ENCODE peak calls at places on chromosome 19, in six cellular contexts. G is AG04449, K is fibroblast of mammary gland, Q is foreskin fibroblast, S is sigmoid colon, V is Caco-2. T is an unnamed sample.

GRCh38 chr19:29294343-29294811 is 81.4 kb upstream of the UQCRFS1 start:
- DNase-seq in G (no peak), K (no peak), Q (no peak), S (no peak), V (no peak), T (no peak)

GRCh38 chr19:50046649-50047503 is 21.1 kb downstream of the ZNF473 start:
- DNase-seq in G (no peak), K (no peak), Q (peak), S (peak), V (peak), T (no peak)

GRCh38 chr19:2207991-2208860 is 27.9 kb downstream of the PLEKHJ1 start:
- DNase-seq in G (no peak), K (peak), Q (peak), S (peak), V (peak), T (no peak)

GRCh38 chr19:780935-781334 is 16.3 kb upstream of the PTBP1 start:
- DNase-seq in G (no peak), K (no peak), Q (no peak), S (no peak), V (no peak), T (no peak)

GRCh38 chr19:39449116-39449797 is 3.9 kb downstream of the SUPT5H start:
- DNase-seq in G (no peak), K (no peak), Q (no peak), S (no peak), V (no peak), T (no peak)

GRCh38 chr19:13122275-13122878 is 4.3 kb downstream of the NACC1 start:
- DNase-seq in G (no peak), K (no peak), Q (no peak), S (no peak), V (no peak), T (no peak)

GRCh38 chr19:5891938-5892771 is 11.4 kb downstream of the NDUFA11 start:
- DNase-seq in G (no peak), K (peak), Q (peak), S (no peak), V (peak), T (no peak)

GRCh38 chr19:5896365-5897076 is 7.1 kb downstream of the NDUFA11 start:
- DNase-seq in G (no peak), K (no peak), Q (no peak), S (no peak), V (no peak), T (no peak)

GRCh38 chr19:54201980-54202379 is 1.3 kb downstream of the RPS9 start:
- DNase-seq in G (no peak), K (no peak), Q (no peak), S (no peak), V (no peak), T (no peak)

GRCh38 chr19:47619763-47620162 is 10.8 kb downstream of the BICRA start:
- DNase-seq in G (no peak), K (no peak), Q (no peak), S (no peak), V (peak), T (no peak)

GRCh38 chr19:23526302-23526701 is 131.0 kb upstream of the ZNF91 start:
- DNase-seq in G (no peak), K (no peak), Q (no peak), S (no peak), V (no peak), T (no peak)

GRCh38 chr19:27974082-27974513 is 1238.9 kb downstream of the UQCRFS1 start:
- DNase-seq in G (no peak), K (peak), Q (peak), S (no peak), V (peak), T (peak)

GRCh38 chr19:10043286-10043927 is 30.1 kb downstream of the RDH8 start:
- DNase-seq in G (no peak), K (peak), Q (peak), S (no peak), V (no peak), T (no peak)

GRCh38 chr19:43464089-43464775 is 1.2 kb downstream of the LYPD3 start:
- DNase-seq in G (no peak), K (no peak), Q (no peak), S (no peak), V (peak), T (no peak)

GRCh38 chr19:1171755-1172352 is 2.2 kb downstream of the SBNO2 start:
- DNase-seq in G (no peak), K (no peak), Q (peak), S (peak), V (no peak), T (no peak)

GRCh38 chr19:46288896-46289588 is 7.8 kb upstream of the HIF3A start:
- DNase-seq in G (no peak), K (peak), Q (peak), S (peak), V (no peak), T (no peak)

GRCh38 chr19:17491287-17491686 is 20.2 kb upstream of the PGLS start:
- DNase-seq in G (no peak), K (no peak), Q (peak), S (no peak), V (no peak), T (no peak)

GRCh38 chr19:17500447-17501198 is 10.8 kb upstream of the PGLS start:
- DNase-seq in G (no peak), K (no peak), Q (no peak), S (no peak), V (no peak), T (no peak)

GRCh38 chr19:17496337-17496997 is 15.0 kb upstream of the PGLS start:
- DNase-seq in G (no peak), K (peak), Q (peak), S (peak), V (peak), T (no peak)

GRCh38 chr19:17497149-17497798 is 14.2 kb upstream of the PGLS start:
- DNase-seq in G (no peak), K (no peak), Q (no peak), S (no peak), V (no peak), T (no peak)

DNA sequence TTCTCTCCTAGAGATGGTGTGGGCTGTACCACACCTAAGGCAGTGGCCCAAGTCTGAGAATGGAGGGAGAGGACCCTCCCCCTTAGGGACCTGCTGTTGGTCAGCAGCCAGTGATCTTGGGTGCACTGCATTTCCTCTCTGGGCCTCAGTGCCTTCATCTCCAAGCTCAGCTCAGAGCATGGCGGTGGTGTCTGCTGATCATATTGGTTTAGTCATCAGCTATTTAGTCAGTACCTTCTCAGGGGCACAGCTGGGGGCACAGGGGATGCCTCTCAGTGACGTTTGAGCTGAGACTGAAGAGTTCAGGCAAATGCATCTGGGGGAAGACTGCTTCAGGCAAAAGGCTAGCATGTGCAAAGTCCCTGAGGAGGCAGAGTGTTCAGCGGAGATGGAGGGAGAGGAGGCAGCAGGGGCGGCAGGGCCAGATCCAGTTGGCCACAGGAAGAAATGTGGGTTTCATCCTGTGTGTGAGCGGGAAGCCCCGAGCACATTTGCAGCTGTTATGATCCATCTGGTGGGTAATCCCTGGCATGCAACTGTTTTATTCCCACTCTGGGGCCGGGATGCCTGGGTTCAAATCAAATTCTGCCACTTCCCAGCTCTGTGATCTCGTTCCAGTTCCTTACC is 15.7 kb upstream of the PGLS start:
- DNase-seq in G (no peak), K (no peak), Q (peak), S (no peak), V (no peak), T (no peak)
- TF ChIP-seq CTCF in G (no peak), K (no peak), Q (no peak), S (no peak), V (no peak), T (no peak)

GRCh38 chr19:35715981-35716734 is 1.6 kb upstream of the KMT2B start:
- DNase-seq in G (no peak), K (no peak), Q (peak), S (peak), V (no peak), T (no peak)

GRCh38 chr19:35712910-35713845 is 4.6 kb upstream of the KMT2B start:
- DNase-seq in G (no peak), K (peak), Q (no peak), S (no peak), V (no peak), T (no peak)

GRCh38 chr19:35715355-35715809 is 2.4 kb upstream of the KMT2B start:
- DNase-seq in G (no peak), K (no peak), Q (no peak), S (no peak), V (no peak), T (no peak)

GRCh38 chr19:35713904-35714440 is 3.8 kb upstream of the KMT2B start:
- DNase-seq in G (no peak), K (no peak), Q (no peak), S (no peak), V (no peak), T (no peak)

DNA sequence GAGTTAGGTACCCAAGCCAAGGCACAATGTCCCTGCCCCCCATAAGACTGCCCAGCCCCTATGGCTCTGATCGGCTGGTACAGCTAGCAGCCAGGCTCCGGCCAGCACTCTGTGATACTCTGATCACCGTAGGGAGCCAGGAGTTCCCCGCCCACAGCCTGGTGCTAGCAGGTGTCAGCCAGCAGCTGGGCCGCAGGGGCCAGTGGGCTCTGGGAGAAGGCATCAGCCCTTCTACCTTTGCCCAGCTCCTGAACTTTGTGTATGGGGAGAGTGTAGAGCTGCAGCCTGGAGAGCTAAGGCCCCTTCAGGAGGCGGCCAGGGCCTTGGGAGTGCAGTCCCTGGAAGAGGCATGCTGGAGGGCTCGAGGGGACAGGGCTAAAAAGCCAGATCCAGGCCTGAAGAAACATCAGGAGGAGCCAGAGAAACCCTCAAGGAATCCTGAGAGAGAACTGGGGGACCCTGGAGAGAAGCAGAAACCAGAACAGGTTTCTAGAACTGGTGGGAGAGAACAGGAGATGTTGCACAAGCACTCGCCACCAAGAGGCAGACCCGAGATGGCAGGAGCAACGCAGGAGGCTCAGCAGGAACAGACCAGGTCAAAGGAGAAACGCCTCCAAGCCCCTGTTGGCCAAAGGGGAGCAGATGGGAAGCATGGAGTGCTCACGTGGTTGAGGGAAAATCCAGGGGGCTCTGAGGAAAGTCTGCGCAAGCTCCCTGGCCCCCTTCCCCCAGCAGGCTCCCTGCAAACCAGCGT is 3.0 kb upstream of the KMT2B start:
- DNase-seq in G (no peak), K (no peak), Q (no peak), S (no peak), V (no peak), T (no peak)
- TF ChIP-seq CTCF in G (no peak), K (no peak), Q (no peak), S (no peak), V (no peak), T (no peak)

GRCh38 chr19:37886571-37886970 is 19.8 kb downstream of the WDR87 start:
- DNase-seq in G (no peak), K (no peak), Q (no peak), S (no peak), V (no peak), T (no peak)

GRCh38 chr19:37885392-37885791 is 21.0 kb downstream of the WDR87 start:
- DNase-seq in G (no peak), K (no peak), Q (no peak), S (no peak), V (no peak), T (no peak)
- TF ChIP-seq CTCF in G (no peak), K (no peak), Q (no peak), S (no peak), V (no peak), T (no peak)

DNA sequence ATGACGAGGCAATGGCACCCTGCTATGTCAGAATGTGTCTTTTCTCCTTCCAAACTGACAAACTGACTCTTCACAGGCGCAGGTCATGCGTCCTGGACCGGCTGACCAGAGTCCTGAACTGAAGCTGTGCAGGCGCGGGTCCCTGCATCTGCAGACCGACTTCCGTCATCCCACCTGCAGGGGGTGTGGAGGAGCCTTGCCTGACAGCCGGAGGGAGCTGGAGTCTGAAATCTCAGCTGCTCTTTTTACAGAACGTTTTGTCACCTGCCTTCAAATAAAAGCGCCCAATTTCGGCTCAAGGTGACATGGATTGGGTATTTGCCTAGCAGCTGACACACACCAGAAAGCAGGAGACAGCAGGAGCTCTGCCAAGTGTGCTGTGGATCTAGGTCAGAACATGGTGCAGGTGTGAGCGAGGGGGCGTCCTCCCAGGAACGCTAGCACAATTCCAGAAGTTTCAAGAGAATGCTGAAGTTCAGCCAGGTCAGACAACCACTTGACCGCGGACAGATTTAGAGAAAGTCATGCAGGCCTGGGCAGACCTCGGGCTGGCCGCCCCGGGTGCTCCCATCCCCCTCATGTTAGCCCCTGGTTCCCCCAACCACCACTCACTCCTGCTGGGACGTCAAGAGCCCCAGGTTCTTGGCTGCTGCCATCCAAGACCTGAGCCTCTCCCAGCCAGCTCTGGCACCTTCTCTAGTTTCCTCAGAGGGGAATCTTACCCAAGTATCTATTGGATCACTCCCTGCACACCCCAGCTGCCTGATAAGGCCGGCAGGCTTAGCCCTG is 32.8 kb downstream of the ELL start:
- DNase-seq in G (no peak), K (no peak), Q (peak), S (no peak), V (peak), T (no peak)
- TF ChIP-seq CTCF in G (peak), K (peak), Q (peak), S (peak), V (peak), T (peak)